ENCODE peak calls at places on chromosomes 5 and 9, in seven cellular contexts. W is bronchial epithelial cell, U is AG09309, S is AG04449, P is A549, V is neuronal stem cell, J is K562. Q is an unnamed sample.
A peak's percentile ranks its signal among the peaks of the same experiment; 100 is the strongest.

GRCh38 chr9:87036482-87036881 is 89.2 kb upstream of the GAS1 start:
- DNase-seq in W (no peak), V (no peak), S (no peak), P (no peak), J (no peak), U (no peak), Q (no peak)

GRCh38 chr5:165227515-165227914 is 1722.1 kb downstream of the MAT2B start:
- DNase-seq in J (no peak), V (no peak), U (no peak), S (no peak), W (peak; percentile 12), P (peak; percentile 11), Q (no peak)

GRCh38 chr5:77993799-77994318 is 217.7 kb upstream of the TBCA start:
- DNase-seq in S (no peak), P (no peak), J (no peak), V (no peak), W (no peak), U (no peak), Q (no peak)

GRCh38 chr5:179806250-179807045 is at the start of gene MGAT4B:
- DNase-seq in V (no peak), W (peak; percentile 41), U (no peak), P (peak; percentile 78), S (no peak), J (peak; percentile 80), Q (no peak)

GRCh38 chr5:142551242-142552067 is 134.4 kb downstream of the FGF1 start:
- DNase-seq in V (peak; percentile 47), J (no peak), S (no peak), P (no peak), U (no peak), W (no peak), Q (no peak)

GRCh38 chr5:160272041-160272663 is 40.2 kb downstream of the CCNJL start:
- DNase-seq in V (no peak), J (no peak), P (no peak), U (no peak), S (no peak), W (no peak), Q (no peak)

GRCh38 chr9:99105152-99106043 is 485 bp downstream of the TGFBR1 start:
- DNase-seq in J (peak; percentile 82), W (no peak), U (peak; percentile 38), S (no peak), V (peak; percentile 58), P (peak; percentile 63), Q (no peak)

GRCh38 chr5:31459594-31459993 is 72.3 kb downstream of the DROSHA start:
- DNase-seq in S (no peak), U (no peak), V (no peak), J (no peak), W (no peak), P (no peak), Q (no peak)

GRCh38 chr9:137350696-137351584 is 48.9 kb upstream of the NRARP start:
- DNase-seq in P (no peak), S (no peak), J (no peak), W (no peak), U (no peak), V (no peak), Q (no peak)

GRCh38 chr9:88355166-88355565 is 33.1 kb upstream of the SPIN1 start:
- DNase-seq in W (peak; percentile 84), P (no peak), J (no peak), V (no peak), S (no peak), U (no peak), Q (no peak)

GRCh38 chr9:129333613-129333960 is 155.5 kb upstream of the IER5L start:
- DNase-seq in W (no peak), U (no peak), P (peak; percentile 94), S (no peak), V (no peak), J (no peak), Q (peak; percentile 96)
- H3K4me3 ChIP-seq in W (peak overlapping the region; percentile 24), U (no peak overlapping the region), P (no peak overlapping the region), S (peak overlapping the region; percentile 9), V (no peak overlapping the region), J (no peak overlapping the region), Q (no peak overlapping the region)

GRCh38 chr5:176740131-176740701 is 70.1 kb upstream of the UNC5A start:
- DNase-seq in J (no peak), S (no peak), P (no peak), U (no peak), W (no peak), V (no peak), Q (no peak)

GRCh38 chr5:176737746-176738699 is 72.3 kb upstream of the UNC5A start:
- DNase-seq in J (no peak), U (no peak), V (no peak), S (no peak), W (no peak), P (no peak), Q (no peak)

GRCh38 chr5:176739461-176740051 is 70.8 kb upstream of the UNC5A start:
- DNase-seq in W (no peak), J (no peak), S (no peak), P (no peak), U (no peak), V (no peak), Q (no peak)

GRCh38 chr5:176737001-176737745 is 73.2 kb upstream of the UNC5A start:
- DNase-seq in V (no peak), U (no peak), J (no peak), S (no peak), W (no peak), P (no peak), Q (no peak)

DNA sequence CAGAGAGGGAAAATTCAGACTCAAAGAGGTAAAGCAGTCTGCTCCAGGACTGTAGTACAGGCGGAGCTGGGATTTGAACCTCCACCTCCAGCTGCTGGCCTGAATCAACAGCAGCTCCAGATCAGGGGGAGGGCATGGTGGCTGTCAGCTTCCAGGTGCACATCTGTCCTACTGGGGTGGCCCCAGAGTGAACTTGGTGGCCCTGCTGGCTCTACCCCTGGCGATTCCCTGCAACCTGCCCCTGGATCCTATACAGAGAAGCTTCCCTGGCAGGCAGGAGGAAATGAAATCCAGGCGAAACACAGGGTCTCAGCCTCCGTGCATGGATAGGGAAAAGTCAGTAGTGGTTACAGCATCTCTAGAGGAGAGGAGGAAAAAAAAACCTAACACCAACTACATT is 71.5 kb upstream of the UNC5A start:
- DNase-seq in P (no peak), U (no peak), S (no peak), W (no peak), V (no peak), J (no peak), Q (no peak)
- H3K4me3 ChIP-seq in P (no peak overlapping the region), U (no peak overlapping the region), S (no peak overlapping the region), W (no peak overlapping the region), V (no peak overlapping the region), J (no peak overlapping the region), Q (no peak overlapping the region)

GRCh38 chr5:60797482-60798153 is 46.5 kb downstream of the ELOVL7 start:
- DNase-seq in J (no peak), S (no peak), W (no peak), P (no peak), U (no peak), V (no peak), Q (no peak)
- H3K4me3 ChIP-seq in J (no peak overlapping the region), S (no peak overlapping the region), W (no peak overlapping the region), P (no peak overlapping the region), U (no peak overlapping the region), V (no peak overlapping the region), Q (no peak overlapping the region)

DNA sequence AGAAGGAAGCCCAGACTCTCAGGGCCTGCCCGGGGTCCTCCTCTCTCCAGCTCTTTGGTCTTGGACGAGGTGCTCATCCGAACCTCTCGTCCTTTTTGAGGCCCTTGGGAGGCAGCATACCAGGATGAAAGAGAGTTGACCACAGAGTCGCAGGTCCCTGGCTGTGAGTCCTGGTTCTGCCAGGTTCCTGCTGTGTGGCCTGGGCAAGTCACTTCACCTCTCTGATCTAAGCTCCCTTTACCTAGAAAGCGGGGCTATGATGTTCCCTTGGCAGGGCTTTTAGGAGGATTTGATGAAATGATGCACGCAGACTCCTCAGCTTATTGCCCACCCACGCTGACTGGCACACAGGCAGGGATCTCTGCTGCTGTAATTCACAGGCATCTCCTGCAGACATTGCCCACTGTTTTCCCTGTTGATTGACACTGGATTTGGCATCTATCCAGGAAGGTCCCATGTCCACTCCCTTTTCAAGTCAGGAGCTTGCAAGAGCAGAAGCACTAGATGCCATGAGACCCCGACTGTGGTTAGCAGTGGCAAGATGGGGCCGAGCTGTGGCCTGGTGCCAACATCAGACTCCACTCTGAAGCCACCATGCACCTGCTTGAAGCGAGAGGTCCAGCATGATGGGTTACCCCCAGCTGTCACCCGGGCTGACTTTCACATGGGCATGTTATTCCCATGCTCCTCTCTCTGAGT is 71.5 kb downstream of the MACROH2A1 start:
- DNase-seq in V (no peak), U (no peak), J (no peak), P (no peak), S (no peak), W (no peak), Q (no peak)
- H3K4me3 ChIP-seq in V (no peak overlapping the region), U (no peak overlapping the region), J (no peak overlapping the region), P (no peak overlapping the region), S (no peak overlapping the region), W (no peak overlapping the region), Q (no peak overlapping the region)

DNA sequence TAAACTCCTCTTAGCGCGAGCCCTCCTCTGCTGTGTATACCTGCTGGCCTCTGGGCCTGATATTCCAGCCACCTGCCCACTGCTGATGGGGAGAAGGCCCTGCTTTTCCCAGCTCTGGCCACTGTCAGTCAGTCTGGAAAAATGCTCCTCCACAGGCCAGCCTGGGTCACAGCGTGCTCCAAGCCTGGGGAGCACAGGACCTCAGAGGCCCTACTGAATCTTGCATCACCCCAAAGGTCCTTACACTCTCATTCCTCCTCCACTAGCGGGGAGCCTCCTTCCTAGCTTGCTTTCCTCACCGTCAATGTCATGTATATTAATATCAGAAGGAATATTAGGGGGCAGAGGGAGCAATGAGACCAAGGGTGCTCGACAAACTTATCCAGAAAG is 73.7 kb downstream of the SHB start:
- DNase-seq in S (no peak), W (no peak), P (no peak), J (no peak), U (no peak), V (no peak), Q (no peak)
- H3K4me3 ChIP-seq in S (peak overlapping the region; percentile 33), W (no peak overlapping the region), P (no peak overlapping the region), J (no peak overlapping the region), U (no peak overlapping the region), V (no peak overlapping the region), Q (no peak overlapping the region)

GRCh38 chr5:93070938-93071337 is 510.1 kb downstream of the NR2F1-AS1 start:
- DNase-seq in U (no peak), V (no peak), S (no peak), P (no peak), J (no peak), W (no peak), Q (no peak)
- H3K4me3 ChIP-seq in U (no peak overlapping the region), V (no peak overlapping the region), S (no peak overlapping the region), P (no peak overlapping the region), J (no peak overlapping the region), W (no peak overlapping the region), Q (no peak overlapping the region)

DNA sequence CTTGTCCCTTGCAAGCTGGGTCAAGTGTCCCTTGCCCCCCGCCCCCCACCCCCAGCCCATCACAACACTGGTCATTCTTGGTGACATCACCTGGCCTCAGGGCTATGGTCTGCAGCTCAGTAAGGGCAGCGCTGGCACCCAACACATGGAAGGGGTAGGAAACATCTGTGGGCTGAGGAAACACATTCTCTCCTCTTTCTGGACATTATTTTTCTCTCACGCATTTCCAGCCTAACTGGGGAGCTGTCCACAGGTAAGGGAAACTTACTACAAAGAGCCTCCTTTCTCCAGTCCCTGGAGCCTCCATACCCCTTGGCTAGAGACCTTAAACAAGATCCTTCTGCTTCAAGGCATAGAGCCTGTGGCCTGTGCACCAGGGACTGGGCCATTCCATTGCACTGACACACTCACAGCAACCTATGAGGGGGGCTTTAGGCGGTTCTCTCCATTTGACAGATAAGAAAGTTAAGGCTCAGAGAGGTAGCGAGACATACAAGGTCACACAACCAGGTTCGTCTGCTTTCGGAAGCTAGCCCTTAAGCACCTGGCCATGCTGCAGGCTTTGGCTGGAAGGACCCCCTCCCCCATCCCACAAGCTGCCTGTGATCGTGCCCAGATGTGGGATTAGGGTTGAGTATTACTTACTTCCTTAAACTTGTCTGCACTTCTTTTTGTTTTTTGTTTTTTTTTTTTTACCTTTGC is 40.7 kb downstream of the CXXC5 start:
- DNase-seq in J (no peak), P (no peak), V (no peak), S (no peak), U (no peak), W (no peak), Q (no peak)
- H3K4me3 ChIP-seq in J (no peak overlapping the region), P (no peak overlapping the region), V (no peak overlapping the region), S (no peak overlapping the region), U (no peak overlapping the region), W (no peak overlapping the region), Q (no peak overlapping the region)